ENCODE peak calls at places on chromosomes 6 and 20, in four cellular contexts. U is effector CD4-positive, alpha-beta T cell; G is activated CD4-positive, alpha-beta memory T cell treated with anti-CD3 and anti-CD28 coated beads, Interleukin-2, amount 10 ng/mL, durations not matched to agents 7 days and 5 days; B is AG20443. S is an unnamed sample.

GRCh38 chr6:66508433-66508832 is 801.4 kb upstream of the EYS start:
- DNase-seq in U (no peak), G (no peak), B (peak), S (no peak)

GRCh38 chr6:101117397-101118185 is 236.5 kb upstream of the ASCC3 start:
- DNase-seq in U (no peak), G (no peak), B (peak), S (no peak)

GRCh38 chr6:20691185-20691584 is 156.9 kb downstream of the CDKAL1 start:
- DNase-seq in U (no peak), G (no peak), B (no peak), S (no peak)

GRCh38 chr6:157528931-157529653 is 148.1 kb downstream of the ZDHHC14 start:
- DNase-seq in U (no peak), G (no peak), B (no peak), S (no peak)

GRCh38 chr6:169243154-169243553 is 10.5 kb downstream of the THBS2 start:
- DNase-seq in U (no peak), G (no peak), B (no peak), S (no peak)

GRCh38 chr6:157459327-157459726 is 78.3 kb downstream of the ZDHHC14 start:
- DNase-seq in U (no peak), G (no peak), B (no peak), S (no peak)

GRCh38 chr20:8656335-8656734 is 412.6 kb upstream of the PLCB4 start:
- DNase-seq in U (no peak), G (no peak), B (no peak), S (no peak)

GRCh38 chr20:32446301-32447100 is 88.4 kb downstream of the ASXL1 start:
- DNase-seq in U (no peak), G (no peak), B (no peak), S (no peak)

GRCh38 chr20:46152824-46153586 is 34.9 kb downstream of the CD40 start:
- DNase-seq in U (no peak), G (no peak), B (no peak), S (no peak)

GRCh38 chr6:105740946-105741605 is 338.2 kb upstream of the PREP start:
- DNase-seq in U (no peak), G (no peak), B (peak), S (no peak)

GRCh38 chr6:45900808-45901752 is 114.6 kb downstream of the CLIC5 start:
- DNase-seq in U (no peak), G (no peak), B (peak), S (peak)

GRCh38 chr6:15996030-15996429 is 132.9 kb upstream of the MYLIP start:
- DNase-seq in U (no peak), G (no peak), B (no peak), S (no peak)

GRCh38 chr6:14732845-14733757 is 512.8 kb upstream of the JARID2 start:
- DNase-seq in U (no peak), G (peak), B (peak), S (peak)

GRCh38 chr6:2667617-2668016 is 83.1 kb downstream of the MYLK4 start:
- DNase-seq in U (no peak), G (no peak), B (no peak), S (no peak)